ENCODE peak calls at places on chromosomes 16 and 17, in five cellular contexts. J, G, X, F and Q are unnamed samples.

GRCh38 chr17:42585353-42585752 is 7.8 kb upstream of the PSMC3IP start:
- DNase-seq in J (peak; percentile 44), G (no peak), X (no peak), F (no peak), Q (no peak)

GRCh38 chr17:17401271-17401781 is 75.5 kb upstream of the MED9 start:
- DNase-seq in J (peak; percentile 33), G (no peak), X (no peak), F (no peak), Q (no peak)

GRCh38 chr17:21177401-21177800 is 36.6 kb downstream of the TMEM11 start:
- DNase-seq in J (no peak), G (no peak), X (no peak), F (no peak), Q (no peak)

GRCh38 chr16:49467540-49468372 is 94.2 kb downstream of the C16orf78 start:
- DNase-seq in J (no peak), G (no peak), X (no peak), F (no peak), Q (no peak)

GRCh38 chr17:72030067-72030899 is 90.5 kb upstream of the SOX9 start:
- DNase-seq in J (peak; percentile 62), G (no peak), X (peak; percentile 67), F (peak; percentile 14), Q (peak; percentile 10)

GRCh38 chr17:47203984-47204721 is 5.0 kb upstream of the MYL4 start:
- DNase-seq in J (peak; percentile 74), G (no peak), X (no peak), F (peak; percentile 51), Q (peak; percentile 25)

GRCh38 chr16:26727801-26728200 is 338.9 kb upstream of the C16orf82 start:
- DNase-seq in J (no peak), G (no peak), X (no peak), F (no peak), Q (no peak)

GRCh38 chr17:63760771-63761539 is 12.4 kb downstream of the CCDC47 start:
- DNase-seq in J (no peak), G (no peak), X (no peak), F (no peak), Q (no peak)

GRCh38 chr17:42414782-42415409 is 8.2 kb downstream of the CAVIN1 start:
- DNase-seq in J (no peak), G (peak; percentile 85), X (no peak), F (peak; percentile 39), Q (peak; percentile 21)

GRCh38 chr16:75477680-75478473 is 13.4 kb upstream of the TMEM170A start:
- DNase-seq in J (no peak), G (no peak), X (no peak), F (no peak), Q (no peak)

GRCh38 chr17:63364387-63364786 is 81.7 kb downstream of the CYB561 start:
- DNase-seq in J (peak; percentile 47), G (no peak), X (peak; percentile 39), F (no peak), Q (no peak)

GRCh38 chr16:17408955-17409441 is 61.8 kb downstream of the XYLT1 start:
- DNase-seq in J (peak; percentile 34), G (no peak), X (no peak), F (no peak), Q (no peak)

GRCh38 chr17:42408076-42408475 is 15.0 kb downstream of the CAVIN1 start:
- DNase-seq in J (no peak), G (no peak), X (no peak), F (no peak), Q (no peak)

GRCh38 chr17:72116692-72117469 is 3.9 kb upstream of the SOX9 start:
- DNase-seq in J (no peak), G (no peak), X (peak; percentile 45), F (no peak), Q (no peak)

GRCh38 chr16:23423496-23424049 is 29.4 kb downstream of the COG7 start:
- DNase-seq in J (peak; percentile 96), G (no peak), X (peak; percentile 95), F (no peak), Q (no peak)

GRCh38 chr16:17318200-17318599 is 152.6 kb downstream of the XYLT1 start:
- DNase-seq in J (peak; percentile 82), G (no peak), X (peak; percentile 65), F (no peak), Q (no peak)

GRCh38 chr16:27620533-27620932 is 70.6 kb downstream of the KATNIP start:
- DNase-seq in J (no peak), G (no peak), X (no peak), F (no peak), Q (no peak)

GRCh38 chr17:82274134-82275020 is 877 bp upstream of the CSNK1D start:
- DNase-seq in J (no peak), G (no peak), X (no peak), F (no peak), Q (no peak)

GRCh38 chr17:5241861-5242671 is 7.4 kb upstream of the SCIMP start:
- DNase-seq in J (no peak), G (no peak), X (no peak), F (peak; percentile 56), Q (no peak)

GRCh38 chr17:44004077-44004760 is at the start of gene NAGS:
- DNase-seq in J (no peak), G (no peak), X (peak; percentile 45), F (no peak), Q (no peak)

GRCh38 chr17:58530655-58531054 is 16.2 kb upstream of the MTMR4 start:
- DNase-seq in J (no peak), G (no peak), X (no peak), F (no peak), Q (no peak)

GRCh38 chr17:28033972-28034714 is 8.3 kb upstream of the NLK start:
- DNase-seq in J (peak; percentile 82), G (no peak), X (peak; percentile 82), F (no peak), Q (no peak)